ENCODE peak calls at places on chromosomes 16 and 17, in nine cellular contexts. T is testis; O is right cardiac atrium; E is heart left ventricle; F is CD8-positive, alpha-beta memory T cell; X is thoracic aorta; U is stomach; J is ascending aorta; L is HCT116. Z is an unnamed sample.

GRCh38 chr17:57890857-57891232 is 41.0 kb upstream of the MRPS23 start:
- DNase-seq in T (no peak), O (no peak), E (peak; percentile 76), F (no peak), X (no peak), U (no peak), J (peak; percentile 46), L (no peak), Z (peak; percentile 59)

GRCh38 chr17:40793800-40794199 is 6.0 kb downstream of the KRT28 start:
- DNase-seq in T (no peak), O (no peak), E (no peak), F (no peak), X (no peak), U (no peak), J (no peak), L (no peak), Z (no peak)

GRCh38 chr16:82867425-82867824 is 240.7 kb downstream of the CDH13 start:
- DNase-seq in T (no peak), O (no peak), E (no peak), F (no peak), X (no peak), U (no peak), J (no peak), L (no peak), Z (no peak)

GRCh38 chr17:55228683-55229192 is 36.0 kb upstream of the HLF start:
- DNase-seq in T (no peak), O (no peak), E (no peak), F (no peak), X (no peak), U (no peak), J (no peak), L (no peak), Z (no peak)

GRCh38 chr16:20720251-20720650 is 21.4 kb downstream of the THUMPD1 start:
- DNase-seq in T (no peak), O (no peak), E (no peak), F (no peak), X (no peak), U (no peak), J (no peak), L (no peak), Z (no peak)

GRCh38 chr17:76843703-76844484 is 24.3 kb upstream of the MGAT5B start:
- DNase-seq in T (no peak), O (no peak), E (no peak), F (no peak), X (no peak), U (no peak), J (no peak), L (no peak), Z (no peak)

GRCh38 chr17:59254742-59255141 is 34.4 kb downstream of the GDPD1 start:
- DNase-seq in T (no peak), O (no peak), E (no peak), F (no peak), X (no peak), U (no peak), J (no peak), L (no peak), Z (no peak)

GRCh38 chr17:45846223-45846622 is 1.5 kb downstream of the SPPL2C start:
- DNase-seq in T (no peak), O (no peak), E (no peak), F (no peak), X (no peak), U (no peak), J (no peak), L (no peak), Z (no peak)

GRCh38 chr17:49930880-49931279 is 38.1 kb upstream of the DLX4 start:
- DNase-seq in T (no peak), O (no peak), E (no peak), F (no peak), X (no peak), U (no peak), J (no peak), L (no peak), Z (no peak)

GRCh38 chr17:74601944-74602572 is 10.0 kb upstream of the CD300LD start:
- DNase-seq in T (peak; percentile 46), O (no peak), E (no peak), F (no peak), X (no peak), U (no peak), J (no peak), L (peak; percentile 53), Z (no peak)

GRCh38 chr16:78988361-78988992 is 612.1 kb downstream of the MAF start:
- DNase-seq in T (no peak), O (no peak), E (no peak), F (no peak), X (no peak), U (no peak), J (no peak), L (no peak), Z (no peak)

DNA sequence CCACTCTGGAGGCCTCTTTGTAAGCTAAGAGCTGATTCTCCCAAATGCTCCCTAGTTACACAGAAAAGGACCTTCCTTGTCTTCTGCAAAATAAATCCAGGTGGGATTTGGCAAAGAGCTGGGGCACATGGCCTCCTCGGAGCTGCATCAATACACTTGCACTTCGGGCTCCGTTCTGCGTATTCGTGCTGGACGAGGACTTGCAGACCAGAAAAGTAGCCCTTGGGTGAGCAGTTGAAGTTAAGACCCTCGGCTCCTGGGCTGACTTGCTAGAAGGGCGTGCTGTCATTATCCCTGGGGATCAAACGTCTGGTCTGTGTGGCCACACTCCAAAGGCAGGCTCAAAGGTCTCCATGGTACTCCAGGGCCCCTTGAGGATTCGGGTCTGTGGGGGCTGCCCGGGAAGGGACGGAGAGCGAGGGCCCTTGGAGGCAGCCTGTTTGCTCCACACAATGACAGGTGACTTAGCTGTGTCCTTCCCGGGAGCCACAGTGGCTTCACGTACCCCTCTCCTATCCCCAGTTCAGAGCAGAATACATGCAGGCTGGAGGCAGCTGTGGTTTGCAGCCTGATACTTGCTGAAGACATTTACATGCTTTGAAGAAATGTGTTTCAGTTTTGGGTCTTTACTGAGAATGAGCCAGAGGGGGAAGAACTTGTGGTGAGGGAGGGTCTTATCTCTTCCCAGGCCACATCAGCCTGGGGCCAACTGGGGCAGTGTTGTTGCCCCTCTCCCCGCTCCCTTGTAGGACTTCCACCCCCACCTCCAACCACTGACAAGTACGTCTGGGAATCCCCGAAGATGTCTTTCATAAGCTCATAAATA is 144.4 kb upstream of the RPH3AL start:
- DNase-seq in T (no peak), O (no peak), E (no peak), F (no peak), X (no peak), U (no peak), J (no peak), L (no peak), Z (no peak)
- H3K4me1 ChIP-seq in T (no peaks in the 10 kb centered on the region), O (no peaks in the 10 kb centered on the region), E (no peaks in the 10 kb centered on the region), F (peaks cover 34% of the 10 kb centered on the region), X (peaks cover 16% of the 10 kb centered on the region), U (no peaks in the 10 kb centered on the region), J (no peaks in the 10 kb centered on the region), L (no peaks in the 10 kb centered on the region), Z (peaks cover 24% of the 10 kb centered on the region)

GRCh38 chr16:12959072-12959471 is 57.7 kb downstream of the SHISA9 start:
- DNase-seq in T (no peak), O (no peak), E (no peak), F (no peak), X (no peak), U (no peak), J (no peak), L (no peak), Z (no peak)

GRCh38 chr16:12961621-12962020 is 60.2 kb downstream of the SHISA9 start:
- DNase-seq in T (no peak), O (no peak), E (no peak), F (no peak), X (no peak), U (no peak), J (no peak), L (no peak), Z (no peak)

GRCh38 chr16:12964466-12964865 is 63.1 kb downstream of the SHISA9 start:
- DNase-seq in T (no peak), O (no peak), E (no peak), F (no peak), X (no peak), U (no peak), J (no peak), L (no peak), Z (no peak)
- H3K27me3 ChIP-seq in T (no peaks in the 10 kb centered on the region), O (no peaks in the 10 kb centered on the region), E (no peaks in the 10 kb centered on the region), F (no peaks in the 10 kb centered on the region), X (no peaks in the 10 kb centered on the region), U (no peaks in the 10 kb centered on the region), J (no peaks in the 10 kb centered on the region), L (peaks cover 4% of the 10 kb centered on the region), Z (no peaks in the 10 kb centered on the region)

GRCh38 chr17:64625541-64625940 is 36.6 kb downstream of the SMURF2 start:
- DNase-seq in T (no peak), O (no peak), E (no peak), F (no peak), X (no peak), U (no peak), J (no peak), L (no peak), Z (no peak)

GRCh38 chr17:64628641-64629040 is 33.5 kb downstream of the SMURF2 start:
- DNase-seq in T (no peak), O (no peak), E (no peak), F (no peak), X (no peak), U (no peak), J (no peak), L (no peak), Z (no peak)

GRCh38 chr17:64630309-64631223 is 31.5 kb downstream of the SMURF2 start:
- DNase-seq in T (no peak), O (no peak), E (no peak), F (no peak), X (no peak), U (no peak), J (no peak), L (no peak), Z (no peak)

GRCh38 chr17:64626827-64627226 is 35.3 kb downstream of the SMURF2 start:
- DNase-seq in T (no peak), O (no peak), E (no peak), F (no peak), X (no peak), U (no peak), J (no peak), L (no peak), Z (no peak)

DNA sequence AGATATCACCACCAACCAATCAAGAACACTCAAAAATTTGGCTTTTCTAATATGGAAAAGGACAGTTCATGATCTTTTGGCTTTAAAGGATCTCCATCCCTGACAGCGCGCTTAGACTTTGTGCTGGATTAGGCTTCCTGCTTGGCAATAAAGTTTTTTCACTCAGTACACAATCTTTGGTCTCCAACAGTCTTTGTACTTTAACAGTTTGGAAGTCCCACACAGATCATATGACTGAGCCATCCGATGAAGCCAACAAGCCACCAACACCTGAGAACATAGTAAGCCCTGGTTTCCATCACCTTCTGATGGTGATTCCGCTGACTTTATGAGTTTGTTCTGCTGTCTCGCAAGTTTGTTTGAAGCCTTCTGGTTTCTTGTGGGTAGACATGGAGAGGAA is 34.3 kb downstream of the SMURF2 start:
- DNase-seq in T (no peak), O (no peak), E (no peak), F (no peak), X (no peak), U (no peak), J (no peak), L (no peak), Z (no peak)
- H3K4me1 ChIP-seq in T (no peaks in the 10 kb centered on the region), O (peaks cover 4% of the 10 kb centered on the region), E (no peaks in the 10 kb centered on the region), F (peaks cover 52% of the 10 kb centered on the region), X (peaks cover 52% of the 10 kb centered on the region), U (peaks cover 30% of the 10 kb centered on the region), J (peaks cover 6% of the 10 kb centered on the region), L (peaks cover 89% of the 10 kb centered on the region), Z (peaks cover 3% of the 10 kb centered on the region)

DNA sequence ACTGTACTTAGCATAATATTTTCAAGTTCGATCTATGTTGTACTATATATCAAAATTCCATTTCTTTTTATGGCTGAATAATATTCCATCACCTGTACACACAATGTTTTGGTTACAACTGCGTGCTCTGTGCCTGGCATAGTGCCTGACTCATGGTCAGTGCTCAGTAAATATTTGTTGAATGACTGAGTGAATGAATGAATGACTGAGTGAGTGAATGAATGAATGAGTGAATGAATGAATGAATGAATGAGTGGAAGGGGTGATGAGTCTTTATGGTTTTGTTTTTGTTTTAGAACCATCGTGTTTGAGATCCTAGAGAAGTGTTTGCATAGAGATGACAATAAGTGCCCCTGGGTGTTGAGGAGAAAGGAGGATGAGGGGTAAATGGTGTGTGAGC is 155.3 kb downstream of the MRM1 start:
- DNase-seq in T (no peak), O (no peak), E (no peak), F (no peak), X (no peak), U (no peak), J (no peak), L (no peak), Z (no peak)
- H3K27me3 ChIP-seq in T (no peaks in the 10 kb centered on the region), O (no peaks in the 10 kb centered on the region), E (peaks cover 18% of the 10 kb centered on the region), F (no peaks in the 10 kb centered on the region), X (no peaks in the 10 kb centered on the region), U (no peaks in the 10 kb centered on the region), J (no peaks in the 10 kb centered on the region), L (peaks cover 3% of the 10 kb centered on the region), Z (peaks cover 11% of the 10 kb centered on the region)

Z was measured in heart right ventricle.